ENCODE peak calls at places on chromosomes 13 and 19, in five cellular contexts. W is esophagus muscularis mucosa, U is endothelial cell, J is heart left ventricle, B is cardiac fibroblast. Y is an unnamed sample.

GRCh38 chr19:21463449-21464105 is 41.8 kb upstream of the ZNF429 start:
- DNase-seq in J (peak), W (no peak), U (peak), B (no peak), Y (no peak)

GRCh38 chr13:26934096-26934495 is 173.5 kb upstream of the GPR12 start:
- DNase-seq in B (no peak), U (no peak), J (no peak), W (no peak), Y (no peak)

GRCh38 chr13:94121686-94122085 is 357.8 kb downstream of the DCT start:
- DNase-seq in B (peak), U (no peak), J (no peak), W (no peak), Y (no peak)

GRCh38 chr19:33431986-33432385 is 58.5 kb downstream of the CEBPG start:
- DNase-seq in J (no peak), W (no peak), B (no peak), U (no peak), Y (no peak)

GRCh38 chr13:44660050-44660449 is 83.9 kb upstream of the TSC22D1 start:
- DNase-seq in W (no peak), B (peak), J (no peak), U (no peak), Y (no peak)

GRCh38 chr19:611506-611869 is 21.8 kb downstream of the HCN2 start:
- DNase-seq in W (no peak), U (no peak), J (no peak), B (peak), Y (no peak)

GRCh38 chr19:13718733-13719132 is 45.6 kb upstream of the MRI1 start:
- DNase-seq in U (no peak), J (peak), B (peak), W (no peak), Y (no peak)

GRCh38 chr13:48574036-48574796 is 41.3 kb upstream of the RCBTB2 start:
- DNase-seq in J (no peak), W (peak), U (no peak), B (no peak), Y (no peak)

GRCh38 chr13:101982903-101983302 is 418.9 kb downstream of the FGF14 start:
- DNase-seq in J (no peak), W (no peak), B (no peak), U (no peak), Y (no peak)

GRCh38 chr13:25375727-25376358 is 4.1 kb downstream of the ATP8A2 start:
- DNase-seq in U (peak), B (peak), J (no peak), W (no peak), Y (no peak)

GRCh38 chr19:1648926-1649541 is 3.4 kb downstream of the TCF3 start:
- DNase-seq in B (no peak), U (no peak), J (peak), W (no peak), Y (no peak)

GRCh38 chr19:45938733-45939319 is 24.2 kb upstream of the NANOS2 start:
- DNase-seq in B (no peak), U (no peak), J (no peak), W (no peak), Y (no peak)

GRCh38 chr19:29379257-29379986 is 146.4 kb upstream of the VSTM2B start:
- DNase-seq in W (no peak), B (no peak), U (no peak), J (no peak), Y (peak)

GRCh38 chr13:49746111-49746510 is 46.4 kb downstream of the KPNA3 start:
- DNase-seq in W (no peak), U (no peak), J (no peak), B (no peak), Y (no peak)

GRCh38 chr13:36819811-36820140 is 754 bp downstream of the RFXAP start:
- DNase-seq in W (no peak), U (no peak), J (no peak), B (peak), Y (no peak)

GRCh38 chr13:20099319-20099718 is 61.5 kb downstream of the GJA3 start:
- DNase-seq in U (no peak), J (no peak), W (no peak), B (no peak), Y (no peak)

GRCh38 chr19:23285948-23286347 is 35.8 kb upstream of the ZNF724 start:
- DNase-seq in W (peak), B (no peak), J (no peak), U (no peak), Y (no peak)

GRCh38 chr19:23287620-23288019 is 37.4 kb upstream of the ZNF724 start:
- DNase-seq in J (no peak), W (peak), U (no peak), B (no peak), Y (no peak)

GRCh38 chr19:23283925-23284324 is 33.7 kb upstream of the ZNF724 start:
- DNase-seq in W (peak), U (peak), B (peak), J (peak), Y (no peak)

GRCh38 chr19:23281663-23282276 is 31.6 kb upstream of the ZNF724 start:
- DNase-seq in U (no peak), B (no peak), W (peak), J (no peak), Y (no peak)

GRCh38 chr19:23286477-23286876 is 36.3 kb upstream of the ZNF724 start:
- DNase-seq in U (no peak), J (no peak), W (peak), B (no peak), Y (no peak)
- TF ChIP-seq CTCF in U (peak), J (peak), W (peak), B (peak), Y (no peak)

GRCh38 chr13:34941835-34942731 is at the start of gene NBEA:
- DNase-seq in U (peak), W (peak), B (peak), J (peak), Y (peak)
- TF ChIP-seq CTCF in U (peak), W (peak), B (no peak), J (peak), Y (peak)

DNA sequence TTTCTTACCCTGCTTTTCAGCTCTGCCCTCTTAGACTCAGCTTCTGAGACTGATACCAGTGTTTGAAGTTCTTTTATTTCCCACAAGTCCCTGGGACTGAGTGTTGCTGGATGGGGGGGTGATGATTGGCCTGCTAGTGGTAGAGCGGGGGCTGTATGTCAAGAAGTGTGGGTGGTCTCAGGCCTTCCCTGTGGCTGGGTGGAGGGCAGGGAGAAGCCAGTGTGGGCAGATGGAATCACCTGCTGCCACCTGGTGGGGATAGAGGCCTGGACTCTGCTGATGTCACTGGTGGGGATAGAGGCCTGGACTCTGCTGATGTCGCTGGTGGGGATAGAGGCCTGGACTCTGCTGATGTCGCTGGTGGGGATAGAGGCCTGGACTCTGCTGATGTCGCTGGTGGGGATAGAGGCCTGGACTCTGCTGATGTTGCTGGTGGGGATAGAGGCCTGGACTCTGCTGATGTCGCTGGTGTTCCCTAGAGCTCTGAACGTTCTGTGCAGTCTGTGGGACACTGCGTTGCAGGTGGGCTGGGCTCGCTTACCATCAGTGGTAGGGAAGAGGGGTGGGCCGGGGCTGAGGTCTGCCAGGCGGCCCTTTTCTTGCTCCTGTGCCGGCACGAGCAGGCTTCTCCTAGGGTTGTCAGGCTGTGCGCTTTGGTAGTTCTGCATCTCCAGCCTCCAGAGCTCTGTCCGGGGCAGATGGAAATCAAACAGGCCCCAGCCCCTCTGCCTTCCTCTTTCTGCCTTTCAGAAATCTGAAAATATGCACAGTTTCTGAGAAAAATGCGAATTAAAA is 101.3 kb downstream of the ARHGEF7 start:
- DNase-seq in W (no peak), J (no peak), U (no peak), B (no peak), Y (peak)
- TF ChIP-seq CTCF in W (peak), J (peak), U (peak), B (peak), Y (peak)

GRCh38 chr19:3961007-3961406 is 9.9 kb downstream of the DAPK3 start:
- DNase-seq in U (no peak), J (no peak), W (no peak), B (no peak), Y (no peak)

GRCh38 chr19:3955688-3956087 is 15.2 kb downstream of the DAPK3 start:
- DNase-seq in W (no peak), J (no peak), B (no peak), U (no peak), Y (no peak)

GRCh38 chr19:3958836-3959765 is 11.8 kb downstream of the DAPK3 start:
- DNase-seq in W (no peak), J (no peak), B (no peak), U (no peak), Y (no peak)

GRCh38 chr19:3963458-3964255 is 7.2 kb downstream of the DAPK3 start:
- DNase-seq in U (no peak), B (no peak), W (no peak), J (no peak), Y (no peak)

GRCh38 chr19:3959766-3960131 is 11.2 kb downstream of the DAPK3 start:
- DNase-seq in U (no peak), B (no peak), W (no peak), J (no peak), Y (no peak)
- TF ChIP-seq CTCF in U (no peak), B (no peak), W (no peak), J (no peak), Y (no peak)

DNA sequence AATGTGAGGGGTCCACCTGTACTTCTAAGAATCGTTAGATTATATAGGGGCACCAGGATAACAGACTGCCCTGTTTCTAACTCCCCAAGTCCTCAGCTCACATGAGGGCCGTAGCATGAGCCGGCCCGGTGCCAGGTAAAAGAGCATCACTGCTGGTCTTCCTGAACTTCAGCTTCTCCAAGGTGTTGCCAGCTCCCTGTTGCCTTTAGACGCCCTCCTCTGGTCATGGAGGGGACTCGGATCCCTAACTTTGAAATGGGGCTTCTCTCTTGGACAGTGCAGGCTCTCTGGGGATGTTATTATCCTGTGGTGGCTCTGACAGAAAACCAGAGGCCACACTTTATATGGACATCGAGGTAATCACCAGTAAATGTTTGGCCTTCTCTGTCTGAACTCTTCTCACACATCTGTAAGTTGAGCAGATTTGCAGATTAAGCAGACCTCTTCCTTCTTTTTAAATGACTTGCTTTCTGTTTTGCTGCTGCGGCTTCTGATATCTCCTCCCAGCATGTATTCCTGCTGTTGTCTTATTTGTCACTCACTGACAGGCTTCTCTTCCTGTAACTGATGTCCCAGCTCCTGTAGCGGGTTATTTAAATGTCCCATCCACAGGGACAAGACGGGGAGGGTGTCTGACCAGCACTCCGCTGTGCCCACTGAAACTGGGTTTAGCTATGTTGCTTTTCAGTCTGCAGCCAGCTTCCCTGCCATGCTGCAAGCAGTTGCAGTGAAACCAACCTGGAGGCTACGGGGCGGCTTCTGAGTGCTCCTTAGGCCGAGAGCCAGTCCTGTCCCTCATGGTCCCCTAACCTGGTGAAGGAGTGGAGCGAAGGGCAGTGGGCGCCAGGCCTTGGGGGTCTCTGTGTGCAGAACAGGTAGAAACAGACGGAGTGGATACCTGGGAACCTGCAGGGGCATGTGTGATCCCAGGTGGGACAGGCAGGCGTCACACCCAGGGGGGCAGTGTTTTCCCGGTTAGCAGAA is 39.2 kb downstream of the TSSK6 start:
- DNase-seq in J (no peak), W (no peak), U (no peak), B (peak), Y (no peak)
- TF ChIP-seq CTCF in J (peak), W (peak), U (no peak), B (peak), Y (peak)